ENCODE peak calls at places on chromosomes 6 and 20, in eight cellular contexts. M, R, O, A, V, P, N and I are unnamed samples.

GRCh38 chr6:27575594-27576361 is 102.9 kb upstream of the ZNF184 start:
- DNase-seq in M (no peak), R (no peak), O (no peak), A (no peak), V (no peak), P (no peak), N (peak), I (no peak)

GRCh38 chr6:41336824-41337223 is 1.4 kb downstream of the NCR2 start:
- DNase-seq in M (no peak), R (no peak), O (no peak), A (no peak), V (no peak), P (no peak), N (no peak), I (no peak)

GRCh38 chr20:20606881-20607280 is 105.6 kb downstream of the RALGAPA2 start:
- DNase-seq in M (no peak), R (no peak), O (no peak), A (no peak), V (no peak), P (no peak), N (no peak), I (no peak)

GRCh38 chr6:113634352-113635163 is 222.6 kb upstream of the MARCKS start:
- DNase-seq in M (no peak), R (no peak), O (no peak), A (peak), V (no peak), P (no peak), N (peak), I (peak)

GRCh38 chr6:138493413-138493812 is 5.9 kb downstream of the NHSL1 start:
- DNase-seq in M (no peak), R (no peak), O (no peak), A (no peak), V (no peak), P (no peak), N (peak), I (peak)

GRCh38 chr6:7332090-7332745 is 19.2 kb upstream of the SSR1 start:
- DNase-seq in M (no peak), R (no peak), O (no peak), A (no peak), V (no peak), P (no peak), N (no peak), I (no peak)

GRCh38 chr20:17542481-17542880 is 11.3 kb upstream of the BFSP1 start:
- DNase-seq in M (no peak), R (no peak), O (no peak), A (no peak), V (no peak), P (no peak), N (peak), I (no peak)

GRCh38 chr6:105346052-105346451 is 56.8 kb downstream of the PREP start:
- DNase-seq in M (peak), R (no peak), O (no peak), A (no peak), V (no peak), P (no peak), N (peak), I (peak)

GRCh38 chr6:152863618-152864326 is 113.2 kb downstream of the VIP start:
- DNase-seq in M (peak), R (peak), O (peak), A (peak), V (no peak), P (no peak), N (peak), I (peak)

GRCh38 chr6:53975966-53976610 is 135.2 kb upstream of the MLIP start:
- DNase-seq in M (no peak), R (no peak), O (no peak), A (no peak), V (no peak), P (no peak), N (peak), I (peak)

GRCh38 chr20:51303731-51304670 is 238.5 kb downstream of the NFATC2 start:
- DNase-seq in M (no peak), R (no peak), O (no peak), A (no peak), V (no peak), P (no peak), N (no peak), I (no peak)

GRCh38 chr6:141451508-141452353 is 681.0 kb upstream of the GJE1 start:
- DNase-seq in M (peak), R (no peak), O (no peak), A (no peak), V (no peak), P (no peak), N (peak), I (peak)

GRCh38 chr6:14706378-14706929 is 539.4 kb upstream of the JARID2 start:
- DNase-seq in M (peak), R (peak), O (no peak), A (no peak), V (peak), P (peak), N (peak), I (peak)

GRCh38 chr6:108275971-108276370 is 15.1 kb upstream of the SNX3 start:
- DNase-seq in M (no peak), R (no peak), O (no peak), A (no peak), V (no peak), P (no peak), N (no peak), I (no peak)

GRCh38 chr20:15619816-15620215 is 953.4 kb downstream of the KIF16B start:
- DNase-seq in M (no peak), R (no peak), O (no peak), A (no peak), V (no peak), P (no peak), N (no peak), I (no peak)

DNA sequence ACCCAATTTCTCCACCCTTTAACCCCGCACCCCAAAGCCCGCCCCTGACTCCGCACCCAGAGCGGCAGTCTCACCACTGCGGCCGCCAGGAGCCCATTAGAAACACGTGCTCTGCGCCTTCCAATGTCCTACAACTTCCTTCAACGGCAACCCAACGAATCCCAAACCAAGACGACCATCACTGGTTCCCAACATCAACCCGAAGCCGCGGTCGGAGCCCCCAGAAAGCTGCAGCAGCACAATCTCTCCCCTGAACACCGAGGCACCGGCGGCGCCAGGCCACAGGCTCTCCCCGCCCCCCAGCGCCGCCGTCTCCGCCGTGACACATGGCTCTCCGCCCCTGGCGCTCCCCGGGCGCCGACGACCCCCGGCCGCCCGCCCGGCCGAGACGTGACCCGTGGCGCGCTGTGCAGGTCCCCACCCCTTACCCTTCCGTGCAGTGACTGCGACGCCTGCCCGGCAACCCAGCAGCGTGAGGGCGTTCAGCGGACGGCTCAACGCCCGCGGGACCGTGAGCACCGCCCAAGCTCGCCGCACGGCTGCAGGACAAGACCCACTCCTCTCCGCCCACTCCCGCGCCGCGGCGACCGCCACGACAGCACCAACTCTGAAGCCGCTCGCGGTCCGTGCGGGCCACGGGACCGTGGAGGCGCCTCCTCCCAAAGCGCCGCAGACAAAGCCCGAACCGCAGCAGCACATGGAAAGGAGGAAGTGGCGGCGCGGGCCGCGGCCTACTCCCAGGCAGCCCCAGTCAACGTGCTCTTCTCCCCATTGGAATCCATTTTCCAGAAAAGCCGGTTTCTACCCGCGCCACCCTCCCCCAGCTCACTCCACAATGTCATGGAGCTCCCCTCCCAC is 541 bp downstream of the SYNCRIP start:
- DNase-seq in M (no peak), R (peak), O (peak), A (peak), V (peak), P (peak), N (peak), I (peak)
- TF ChIP-seq CTCF in M (no peak), R (no peak), O (no peak), A (no peak), V (no peak), P (no peak), N (no peak), I (no peak)

DNA sequence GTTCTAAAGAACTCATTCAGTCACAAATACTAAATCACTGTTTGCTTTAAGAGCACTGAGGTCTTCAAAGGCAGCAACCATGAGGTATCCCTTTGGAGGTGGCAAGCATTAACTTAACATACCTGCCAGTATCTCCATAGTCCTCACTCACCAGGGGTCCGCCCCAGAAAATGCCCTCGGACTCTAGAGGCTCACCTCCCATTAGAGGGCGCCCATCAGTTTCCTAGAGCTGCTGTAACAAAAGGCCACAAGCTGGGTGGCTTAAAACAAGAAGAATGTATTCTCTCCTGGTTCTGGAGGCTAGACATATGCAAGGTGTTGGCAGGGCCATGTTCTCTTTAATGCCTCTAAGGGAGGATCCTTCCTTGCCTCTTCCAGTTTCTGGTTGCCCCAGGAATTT is 12.0 kb upstream of the RNGTT start:
- DNase-seq in M (no peak), R (no peak), O (no peak), A (no peak), V (no peak), P (no peak), N (no peak), I (no peak)
- TF ChIP-seq CTCF in M (no peak), R (no peak), O (no peak), A (no peak), V (no peak), P (no peak), N (no peak), I (no peak)

DNA sequence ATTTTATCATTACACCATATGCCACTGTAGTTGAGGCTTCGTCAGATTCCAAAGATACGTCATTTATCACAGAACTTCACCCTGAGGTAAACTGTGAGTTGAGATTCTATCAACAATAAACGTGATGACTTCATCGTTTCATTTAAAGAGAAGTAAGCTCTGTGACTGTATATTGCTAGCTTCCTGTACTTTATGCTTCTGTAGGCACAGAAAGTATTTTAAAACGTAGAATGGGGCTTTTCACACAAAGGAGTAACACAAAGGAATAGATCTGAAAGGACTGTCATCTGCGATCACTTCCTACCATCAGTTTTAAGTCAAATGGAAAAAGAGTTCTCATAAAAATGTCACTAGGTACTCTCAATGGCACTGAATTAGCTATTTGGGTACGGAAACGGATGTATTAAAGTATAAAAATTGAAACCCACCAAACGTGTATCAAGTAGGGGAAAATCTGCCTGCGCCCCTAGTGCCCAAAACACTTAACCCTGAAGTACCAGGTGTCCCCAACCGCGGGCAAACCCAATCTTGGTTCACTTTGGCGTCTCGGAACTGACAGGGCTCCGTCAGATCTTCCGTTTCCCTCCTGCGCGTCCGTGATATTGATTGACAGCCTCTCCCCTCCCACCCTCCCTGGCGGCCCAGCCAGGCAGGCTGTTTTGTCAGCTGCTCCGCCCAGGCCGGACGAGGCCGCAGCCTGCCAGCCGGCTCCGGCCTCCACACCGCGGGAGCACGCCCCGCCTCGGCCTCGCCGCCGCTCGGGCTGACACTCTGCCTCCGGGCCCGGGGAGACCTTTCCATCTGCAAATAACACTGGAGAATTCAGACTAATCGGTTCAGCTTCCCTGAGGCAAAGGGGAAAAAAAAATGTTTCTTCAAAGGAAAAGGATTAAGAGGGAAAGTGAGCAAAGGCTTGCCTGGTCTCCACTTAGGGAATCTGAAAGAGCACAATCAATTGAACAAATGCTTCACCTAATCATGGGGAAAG is 234.7 kb upstream of the MCHR2 start:
- DNase-seq in M (peak), R (no peak), O (peak), A (peak), V (peak), P (peak), N (peak), I (peak)
- TF ChIP-seq CTCF in M (peak), R (no peak), O (no peak), A (no peak), V (no peak), P (peak), N (peak), I (peak)

GRCh38 chr20:478949-479429 is 16.7 kb upstream of the TBC1D20 start:
- DNase-seq in M (peak), R (no peak), O (no peak), A (peak), V (no peak), P (no peak), N (peak), I (peak)

GRCh38 chr20:481167-481566 is 18.8 kb upstream of the TBC1D20 start:
- DNase-seq in M (no peak), R (no peak), O (no peak), A (no peak), V (no peak), P (no peak), N (no peak), I (no peak)

GRCh38 chr20:480044-480443 is 17.7 kb upstream of the TBC1D20 start:
- DNase-seq in M (no peak), R (no peak), O (no peak), A (no peak), V (no peak), P (no peak), N (no peak), I (no peak)

GRCh38 chr20:478010-478948 is 15.9 kb upstream of the TBC1D20 start:
- DNase-seq in M (peak), R (no peak), O (no peak), A (no peak), V (no peak), P (no peak), N (peak), I (peak)

DNA sequence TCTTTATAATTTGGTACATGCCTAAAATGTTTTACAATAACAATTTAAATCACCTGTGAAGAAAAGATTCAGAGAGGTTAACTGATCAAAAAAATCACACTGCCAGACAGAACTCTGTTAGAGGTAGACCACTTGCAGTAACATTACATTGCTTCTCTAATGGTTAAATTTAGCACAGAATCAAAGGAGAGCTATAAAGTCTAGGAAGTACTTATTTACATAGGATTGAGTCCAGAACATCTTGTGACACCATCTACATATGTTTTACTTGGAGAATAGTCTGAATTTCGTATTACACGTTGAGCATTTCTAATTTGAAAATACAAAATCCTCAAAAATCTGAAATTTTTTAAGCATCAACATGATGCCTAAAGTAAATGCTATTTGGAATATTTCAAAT is 17.2 kb upstream of the TBC1D20 start:
- DNase-seq in M (no peak), R (no peak), O (no peak), A (no peak), V (no peak), P (no peak), N (peak), I (peak)
- TF ChIP-seq CTCF in M (no peak), R (no peak), O (no peak), A (no peak), V (no peak), P (no peak), N (no peak), I (no peak)

GRCh38 chr20:25195014-25195961 is at the start of gene ENTPD6:
- DNase-seq in M (peak), R (peak), O (peak), A (peak), V (peak), P (peak), N (peak), I (peak)

GRCh38 chr20:25197173-25197869 is 1.8 kb downstream of the ENTPD6 start:
- DNase-seq in M (no peak), R (no peak), O (no peak), A (peak), V (no peak), P (no peak), N (no peak), I (no peak)

GRCh38 chr20:25197870-25198190 is 2.3 kb downstream of the ENTPD6 start:
- DNase-seq in M (no peak), R (no peak), O (no peak), A (peak), V (no peak), P (no peak), N (no peak), I (no peak)

GRCh38 chr20:25195962-25196700 is 619 bp downstream of the ENTPD6 start:
- DNase-seq in M (no peak), R (no peak), O (peak), A (no peak), V (peak), P (peak), N (peak), I (no peak)

GRCh38 chr20:25196701-25197120 is 1.2 kb downstream of the ENTPD6 start:
- DNase-seq in M (no peak), R (no peak), O (no peak), A (peak), V (no peak), P (no peak), N (no peak), I (no peak)
- TF ChIP-seq CTCF in M (no peak), R (no peak), O (no peak), A (no peak), V (no peak), P (no peak), N (no peak), I (no peak)

DNA sequence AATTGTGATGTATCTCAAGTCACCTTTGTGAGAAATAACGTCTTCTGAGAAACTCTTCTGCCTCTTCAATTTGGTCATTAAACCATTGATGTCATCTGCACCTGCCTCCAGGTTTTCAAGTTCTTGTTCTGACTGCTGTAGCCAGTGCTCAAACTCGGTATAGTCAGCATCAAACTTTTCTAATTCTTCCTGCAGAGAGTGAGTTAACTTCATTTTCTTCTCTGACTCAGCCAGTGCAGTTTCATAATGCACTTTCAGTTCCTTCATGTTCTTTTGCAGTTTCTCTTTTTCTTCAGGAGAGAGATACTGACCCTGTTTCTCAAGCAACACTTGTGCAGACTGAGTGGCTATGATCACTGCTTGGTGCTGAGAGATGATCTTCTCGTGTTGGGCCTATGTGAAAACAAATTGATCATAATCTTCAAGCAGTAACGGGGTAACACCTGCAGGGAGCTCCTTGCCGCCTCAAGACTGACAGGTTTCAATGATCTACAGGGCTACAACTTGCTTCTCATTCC is 48.8 kb downstream of the DST start:
- DNase-seq in M (no peak), R (no peak), O (no peak), A (peak), V (no peak), P (no peak), N (no peak), I (peak)
- TF ChIP-seq CTCF in M (no peak), R (no peak), O (no peak), A (no peak), V (no peak), P (no peak), N (no peak), I (no peak)

GRCh38 chr6:44245912-44246662 is 814 bp upstream of the HSP90AB1 start:
- DNase-seq in M (peak), R (peak), O (peak), A (peak), V (peak), P (peak), N (peak), I (peak)
- TF ChIP-seq CTCF in M (no peak), R (no peak), O (no peak), A (peak), V (peak), P (peak), N (no peak), I (peak)